ENCODE peak calls at places on chromosome 20, in ten cellular contexts. Q is frontal cortex; U is stimulated activated CD8-positive, alpha-beta memory T cell treated with anti-CD3 and anti-CD28 coated beads, Interleukin-4, amount 100 ng/mL, for 24 hours; C is nephron progenitor cell; K is fibroblast of lung; G is non-pigmented ciliary epithelial cell; R is ascending aorta; X is GM04504; M is midbrain; Z is EL. W is an unnamed sample.

GRCh38 chr20:47681977-47682812 is 103.1 kb downstream of the SULF2 start:
- DNase-seq in Q (no peak), U (no peak), C (no peak), K (no peak), G (no peak), R (no peak), X (peak), M (peak), Z (peak), W (no peak)

GRCh38 chr20:20843982-20844381 is 131.5 kb upstream of the RALGAPA2 start:
- DNase-seq in Q (no peak), U (no peak), C (no peak), K (no peak), G (no peak), R (no peak), X (no peak), M (no peak), Z (no peak), W (no peak)

GRCh38 chr20:11112837-11113236 is 439.0 kb upstream of the JAG1 start:
- DNase-seq in Q (no peak), U (no peak), C (no peak), K (peak), G (no peak), R (no peak), X (no peak), M (no peak), Z (peak), W (no peak)

GRCh38 chr20:45115386-45115774 is 406 bp upstream of the WFDC5 start:
- DNase-seq in Q (no peak), U (no peak), C (no peak), K (no peak), G (no peak), R (no peak), X (no peak), M (no peak), Z (no peak), W (no peak)

GRCh38 chr20:48295966-48296421 is 510.7 kb upstream of the SULF2 start:
- DNase-seq in Q (no peak), U (no peak), C (no peak), K (peak), G (peak), R (no peak), X (peak), M (peak), Z (peak), W (no peak)

GRCh38 chr20:24985802-24986201 is 6.7 kb downstream of the APMAP start:
- DNase-seq in Q (no peak), U (no peak), C (no peak), K (no peak), G (no peak), R (no peak), X (no peak), M (peak), Z (no peak), W (no peak)

GRCh38 chr20:63958471-63958870 is 2.3 kb upstream of the UCKL1 start:
- DNase-seq in Q (no peak), U (no peak), C (no peak), K (no peak), G (no peak), R (no peak), X (no peak), M (no peak), Z (no peak), W (no peak)

GRCh38 chr20:3218307-3218988 is 9.2 kb downstream of the ITPA start:
- DNase-seq in Q (peak), U (peak), C (peak), K (no peak), G (no peak), R (no peak), X (no peak), M (peak), Z (peak), W (no peak)

GRCh38 chr20:36745234-36745926 is 510 bp downstream of the NDRG3 start:
- DNase-seq in Q (no peak), U (peak), C (no peak), K (peak), G (no peak), R (no peak), X (no peak), M (no peak), Z (peak), W (no peak)

GRCh38 chr20:24612799-24613775 is 143.7 kb downstream of the SYNDIG1 start:
- DNase-seq in Q (no peak), U (no peak), C (no peak), K (peak), G (no peak), R (no peak), X (no peak), M (no peak), Z (peak), W (no peak)

GRCh38 chr20:61692476-61692875 is 373.2 kb downstream of the TAF4 start:
- DNase-seq in Q (no peak), U (no peak), C (no peak), K (no peak), G (no peak), R (no peak), X (no peak), M (no peak), Z (no peak), W (no peak)

GRCh38 chr20:3652217-3652616 is 11.0 kb downstream of the GFRA4 start:
- DNase-seq in Q (no peak), U (no peak), C (no peak), K (no peak), G (no peak), R (no peak), X (no peak), M (no peak), Z (no peak), W (no peak)

GRCh38 chr20:17620371-17621228 is 50.7 kb downstream of the DSTN start:
- DNase-seq in Q (peak), U (no peak), C (no peak), K (no peak), G (no peak), R (no peak), X (no peak), M (no peak), Z (no peak), W (no peak)

GRCh38 chr20:2967841-2968240 is 75.6 kb upstream of the GNRH2 start:
- DNase-seq in Q (no peak), U (no peak), C (no peak), K (no peak), G (no peak), R (no peak), X (no peak), M (no peak), Z (no peak), W (no peak)